ENCODE peak calls at places on chromosomes 16 and 17, in nine cellular contexts. E is NCI-H1048, N is left kidney, U is A549, F is T1000, J is Panc1, I is GOT3, O is brain pericyte, T is fibroblast of the aortic adventitia. K is an unnamed sample.

GRCh38 chr17:70137451-70138230 is 31.7 kb upstream of the KCNJ2 start:
- DNase-seq in E (no peak), U (peak; percentile 62), O (peak; percentile 10), N (peak; percentile 40), F (peak; percentile 38), J (no peak), T (peak; percentile 98), I (peak; percentile 22), K (peak; percentile 92)

GRCh38 chr17:42163113-42163512 is 8.3 kb upstream of the RAB5C start:
- DNase-seq in O (no peak), N (no peak), I (no peak), E (no peak), T (no peak), J (no peak), F (no peak), U (peak; percentile 53), K (no peak)

GRCh38 chr17:82900741-82901140 is 60.9 kb upstream of the ZNF750 start:
- DNase-seq in I (no peak), T (no peak), N (no peak), O (no peak), F (no peak), U (no peak), J (no peak), E (no peak), K (no peak)

GRCh38 chr16:117381-118365 is 20.8 kb downstream of the NPRL3 start:
- DNase-seq in U (peak; percentile 70), I (no peak), J (no peak), F (peak; percentile 16), E (no peak), T (peak; percentile 31), N (peak; percentile 85), O (no peak), K (no peak)

GRCh38 chr17:69492410-69493071 is 78.0 kb downstream of the MAP2K6 start:
- DNase-seq in J (no peak), F (peak; percentile 77), E (no peak), U (peak; percentile 72), T (peak; percentile 37), I (no peak), O (no peak), N (no peak), K (peak; percentile 96)

GRCh38 chr17:75751676-75752404 is 13.2 kb downstream of the GALK1 start:
- DNase-seq in E (no peak), J (no peak), I (no peak), N (no peak), T (no peak), U (no peak), O (no peak), F (no peak), K (no peak)

GRCh38 chr17:38910325-38910724 is 15.1 kb upstream of the LASP1NB start:
- DNase-seq in N (no peak), U (no peak), T (no peak), O (no peak), J (no peak), E (no peak), F (no peak), I (no peak), K (no peak)

GRCh38 chr16:10972108-10972955 is 28.0 kb downstream of the CLEC16A start:
- DNase-seq in T (no peak), E (no peak), I (no peak), U (no peak), O (no peak), J (no peak), F (no peak), N (no peak), K (no peak)

GRCh38 chr17:48720263-48721008 is 1.9 kb downstream of the PRAC1 start:
- DNase-seq in E (no peak), I (no peak), N (no peak), T (no peak), J (no peak), U (no peak), O (no peak), F (no peak), K (peak; percentile 28)

GRCh38 chr17:4945176-4945943 is 3.0 kb downstream of the PFN1 start:
- DNase-seq in T (peak; percentile 92), O (no peak), F (peak; percentile 70), N (no peak), U (peak; percentile 89), J (peak; percentile 83), E (no peak), I (peak; percentile 55), K (peak; percentile 97)

GRCh38 chr16:1689853-1690252 is 11.8 kb downstream of the JPT2 start:
- DNase-seq in T (no peak), U (no peak), I (no peak), N (no peak), F (no peak), J (no peak), E (no peak), O (no peak), K (no peak)

GRCh38 chr16:80964351-80964750 is 42.3 kb downstream of the CMC2 start:
- DNase-seq in F (no peak), U (no peak), N (no peak), J (no peak), I (no peak), T (no peak), O (no peak), E (no peak), K (no peak)

GRCh38 chr17:77451894-77452852 is 311.4 kb downstream of the SEC14L1 start:
- DNase-seq in F (peak; percentile 43), U (no peak), I (peak; percentile 29), O (no peak), T (peak; percentile 79), E (no peak), J (no peak), N (peak; percentile 93), K (peak; percentile 76)

GRCh38 chr16:4663756-4664465 is 29.5 kb upstream of the NUDT16L1 start:
- DNase-seq in N (no peak), J (no peak), O (no peak), U (no peak), I (no peak), F (no peak), E (no peak), T (no peak), K (no peak)

GRCh38 chr17:5846001-5846400 is 224.2 kb upstream of the WSCD1 start:
- DNase-seq in I (no peak), J (no peak), N (no peak), U (no peak), T (no peak), F (no peak), O (no peak), E (no peak), K (no peak)

GRCh38 chr17:32265192-32265895 is at the start of gene RHBDL3:
- DNase-seq in F (no peak), T (no peak), O (no peak), J (no peak), N (peak; percentile 35), E (no peak), U (no peak), I (no peak), K (no peak)

K was measured in foreskin fibroblast.